ENCODE peak calls at places on chromosomes 11 and 22, in seven cellular contexts. E, M, C, V, X, U and R are unnamed samples.

GRCh38 chr11:79431535-79431934 is 9.3 kb downstream of the TENM4 start:
- DNase-seq in E (no peak), M (no peak), C (no peak), V (no peak), X (no peak), U (no peak), R (no peak)

GRCh38 chr11:65205602-65205967 is 23.9 kb downstream of the CAPN1 start:
- DNase-seq in E (no peak), M (no peak), C (no peak), V (no peak), X (no peak), U (peak), R (no peak)

GRCh38 chr11:93831343-93832082 is 18.9 kb downstream of the VSTM5 start:
- DNase-seq in E (no peak), M (no peak), C (no peak), V (no peak), X (no peak), U (no peak), R (no peak)

GRCh38 chr22:48688366-48688765 is 1139.3 kb downstream of the BRD1 start:
- DNase-seq in E (no peak), M (no peak), C (no peak), V (no peak), X (no peak), U (no peak), R (no peak)

GRCh38 chr11:17853280-17853679 is 118.7 kb downstream of the KCNC1 start:
- DNase-seq in E (no peak), M (no peak), C (no peak), V (no peak), X (no peak), U (no peak), R (no peak)

GRCh38 chr22:19448076-19448607 is 631 bp upstream of the C22orf39 start:
- DNase-seq in E (no peak), M (no peak), C (peak), V (peak), X (no peak), U (peak), R (peak)

GRCh38 chr11:61881397-61881796 is 9.9 kb downstream of the FADS3 start:
- DNase-seq in E (no peak), M (no peak), C (no peak), V (no peak), X (no peak), U (no peak), R (no peak)

GRCh38 chr11:35725880-35726279 is 63.3 kb downstream of the TRIM44 start:
- DNase-seq in E (no peak), M (no peak), C (no peak), V (peak), X (no peak), U (no peak), R (no peak)

GRCh38 chr11:122137081-122137793 is 21.2 kb upstream of the BLID start:
- DNase-seq in E (no peak), M (no peak), C (no peak), V (no peak), X (no peak), U (no peak), R (no peak)

GRCh38 chr11:76240143-76240505 is 33.8 kb upstream of the WNT11 start:
- DNase-seq in E (no peak), M (no peak), C (no peak), V (no peak), X (no peak), U (no peak), R (no peak)